ENCODE peak calls at places on chromosomes 5 and 9, in four cellular contexts. One of them, this sample, is unnamed.

GRCh38 chr5:125179617-125180016 is 433.2 kb upstream of the ZNF608 start:
- DNase-seq in brain microvascular endothelial cell: no peak
- DNase-seq in BE2C: no peak
- DNase-seq in ovary: no peak
- DNase-seq in this sample: no peak

GRCh38 chr5:134041570-134042411 is 37.0 kb upstream of the VDAC1 start:
- DNase-seq in brain microvascular endothelial cell: no peak
- DNase-seq in BE2C: no peak
- DNase-seq in ovary: no peak
- DNase-seq in this sample: no peak

GRCh38 chr5:151081426-151082273 is 816 bp upstream of the TNIP1 start:
- DNase-seq in brain microvascular endothelial cell: peak; percentile 50
- DNase-seq in BE2C: no peak
- DNase-seq in ovary: no peak
- DNase-seq in this sample: no peak

GRCh38 chr5:151886741-151887261 is 37.9 kb downstream of the GLRA1 start:
- DNase-seq in brain microvascular endothelial cell: no peak
- DNase-seq in BE2C: no peak
- DNase-seq in ovary: no peak
- DNase-seq in this sample: no peak

GRCh38 chr5:181243521-181244307 is at the start of gene RACK1:
- DNase-seq in brain microvascular endothelial cell: peak; percentile 88
- DNase-seq in BE2C: peak; percentile 90
- DNase-seq in ovary: peak; percentile 85
- DNase-seq in this sample: peak; percentile 89

GRCh38 chr5:157100140-157100679 is 8.6 kb downstream of the HAVCR2 start:
- DNase-seq in brain microvascular endothelial cell: peak; percentile 4
- DNase-seq in BE2C: no peak
- DNase-seq in ovary: no peak
- DNase-seq in this sample: no peak

GRCh38 chr5:124704594-124705284 is 41.7 kb downstream of the ZNF608 start:
- DNase-seq in brain microvascular endothelial cell: no peak
- DNase-seq in BE2C: no peak
- DNase-seq in ovary: no peak
- DNase-seq in this sample: no peak

GRCh38 chr9:128203024-128203841 is at the start of gene DNM1:
- DNase-seq in brain microvascular endothelial cell: no peak
- DNase-seq in BE2C: peak; percentile 83
- DNase-seq in ovary: peak; percentile 55
- DNase-seq in this sample: no peak

GRCh38 chr9:91127653-91128052 is 234.1 kb downstream of the AUH start:
- DNase-seq in brain microvascular endothelial cell: no peak
- DNase-seq in BE2C: no peak
- DNase-seq in ovary: no peak
- DNase-seq in this sample: no peak

GRCh38 chr9:133540336-133541025 is 6.0 kb downstream of the ADAMTSL2 start:
- DNase-seq in brain microvascular endothelial cell: no peak
- DNase-seq in BE2C: no peak
- DNase-seq in ovary: no peak
- DNase-seq in this sample: no peak

GRCh38 chr5:155530046-155530445 is 516.5 kb downstream of the KIF4B start:
- DNase-seq in brain microvascular endothelial cell: no peak
- DNase-seq in BE2C: no peak
- DNase-seq in ovary: no peak
- DNase-seq in this sample: no peak

GRCh38 chr5:17248999-17249634 is 31.7 kb downstream of the BASP1 start:
- DNase-seq in brain microvascular endothelial cell: peak; percentile 97
- DNase-seq in BE2C: no peak
- DNase-seq in ovary: no peak
- DNase-seq in this sample: peak; percentile 15
- TF ChIP-seq CTCF in brain microvascular endothelial cell: peak; percentile 27
- TF ChIP-seq CTCF in BE2C: no peak
- TF ChIP-seq CTCF in ovary: no peak
- TF ChIP-seq CTCF in this sample: no peak

GRCh38 chr5:132218321-132218720 is 9.3 kb downstream of the P4HA2 start:
- DNase-seq in brain microvascular endothelial cell: no peak
- DNase-seq in BE2C: no peak
- DNase-seq in ovary: no peak
- DNase-seq in this sample: no peak

GRCh38 chr5:132213666-132214065 is 14.0 kb downstream of the P4HA2 start:
- DNase-seq in brain microvascular endothelial cell: no peak
- DNase-seq in BE2C: no peak
- DNase-seq in ovary: no peak
- DNase-seq in this sample: no peak

GRCh38 chr5:132214491-132214890 is 13.2 kb downstream of the P4HA2 start:
- DNase-seq in brain microvascular endothelial cell: no peak
- DNase-seq in BE2C: no peak
- DNase-seq in ovary: no peak
- DNase-seq in this sample: no peak

GRCh38 chr5:132211787-132212186 is 15.9 kb downstream of the P4HA2 start:
- DNase-seq in brain microvascular endothelial cell: no peak
- DNase-seq in BE2C: no peak
- DNase-seq in ovary: no peak
- DNase-seq in this sample: no peak

GRCh38 chr5:132215329-132215728 is 12.3 kb downstream of the P4HA2 start:
- DNase-seq in brain microvascular endothelial cell: peak; percentile 98
- DNase-seq in BE2C: peak; percentile 89
- DNase-seq in ovary: peak; percentile 90
- DNase-seq in this sample: peak; percentile 88
- H3K4me3 ChIP-seq in brain microvascular endothelial cell: no peak overlapping the region
- H3K4me3 ChIP-seq in BE2C: no peak overlapping the region
- H3K4me3 ChIP-seq in ovary: no peak overlapping the region
- H3K4me3 ChIP-seq in this sample: no peak overlapping the region

GRCh38 chr9:110180386-110180712 is 27.6 kb downstream of the C9orf152 start:
- DNase-seq in brain microvascular endothelial cell: no peak
- DNase-seq in BE2C: no peak
- DNase-seq in ovary: no peak
- DNase-seq in this sample: no peak

GRCh38 chr9:110185806-110186205 is 22.2 kb downstream of the C9orf152 start:
- DNase-seq in brain microvascular endothelial cell: no peak
- DNase-seq in BE2C: no peak
- DNase-seq in ovary: no peak
- DNase-seq in this sample: no peak

GRCh38 chr9:110180713-110181434 is 27.1 kb downstream of the C9orf152 start:
- DNase-seq in brain microvascular endothelial cell: peak; percentile 60
- DNase-seq in BE2C: no peak
- DNase-seq in ovary: peak; percentile 26
- DNase-seq in this sample: no peak

GRCh38 chr9:110186254-110186653 is 21.7 kb downstream of the C9orf152 start:
- DNase-seq in brain microvascular endothelial cell: no peak
- DNase-seq in BE2C: no peak
- DNase-seq in ovary: no peak
- DNase-seq in this sample: no peak

GRCh38 chr9:110183208-110184145 is 24.5 kb downstream of the C9orf152 start:
- DNase-seq in brain microvascular endothelial cell: peak; percentile 55
- DNase-seq in BE2C: peak; percentile 70
- DNase-seq in ovary: peak; percentile 70
- DNase-seq in this sample: no peak
- TF ChIP-seq CTCF in brain microvascular endothelial cell: peak; percentile 78
- TF ChIP-seq CTCF in BE2C: peak; percentile 83
- TF ChIP-seq CTCF in ovary: peak; percentile 38
- TF ChIP-seq CTCF in this sample: peak; percentile 54

GRCh38 chr5:38888023-38888422 is 42.2 kb downstream of the OSMR start:
- DNase-seq in brain microvascular endothelial cell: no peak
- DNase-seq in BE2C: peak; percentile 37
- DNase-seq in ovary: no peak
- DNase-seq in this sample: no peak
- H3K4me3 ChIP-seq in brain microvascular endothelial cell: no peak overlapping the region
- H3K4me3 ChIP-seq in BE2C: no peak overlapping the region
- H3K4me3 ChIP-seq in ovary: no peak overlapping the region
- H3K4me3 ChIP-seq in this sample: no peak overlapping the region

GRCh38 chr9:37329576-37329975 is 92.9 kb upstream of the GRHPR start:
- DNase-seq in brain microvascular endothelial cell: peak; percentile 15
- DNase-seq in BE2C: peak; percentile 25
- DNase-seq in ovary: no peak
- DNase-seq in this sample: no peak
- TF ChIP-seq CTCF in brain microvascular endothelial cell: peak; percentile 62
- TF ChIP-seq CTCF in BE2C: peak; percentile 80
- TF ChIP-seq CTCF in ovary: no peak
- TF ChIP-seq CTCF in this sample: no peak

GRCh38 chr9:18490591-18491370 is 16.8 kb downstream of the ADAMTSL1 start:
- DNase-seq in brain microvascular endothelial cell: peak; percentile 99
- DNase-seq in BE2C: no peak
- DNase-seq in ovary: peak; percentile 40
- DNase-seq in this sample: peak; percentile 18
- H3K4me3 ChIP-seq in brain microvascular endothelial cell: no peak overlapping the region
- H3K4me3 ChIP-seq in BE2C: no peak overlapping the region
- H3K4me3 ChIP-seq in ovary: no peak overlapping the region
- H3K4me3 ChIP-seq in this sample: no peak overlapping the region

DNA sequence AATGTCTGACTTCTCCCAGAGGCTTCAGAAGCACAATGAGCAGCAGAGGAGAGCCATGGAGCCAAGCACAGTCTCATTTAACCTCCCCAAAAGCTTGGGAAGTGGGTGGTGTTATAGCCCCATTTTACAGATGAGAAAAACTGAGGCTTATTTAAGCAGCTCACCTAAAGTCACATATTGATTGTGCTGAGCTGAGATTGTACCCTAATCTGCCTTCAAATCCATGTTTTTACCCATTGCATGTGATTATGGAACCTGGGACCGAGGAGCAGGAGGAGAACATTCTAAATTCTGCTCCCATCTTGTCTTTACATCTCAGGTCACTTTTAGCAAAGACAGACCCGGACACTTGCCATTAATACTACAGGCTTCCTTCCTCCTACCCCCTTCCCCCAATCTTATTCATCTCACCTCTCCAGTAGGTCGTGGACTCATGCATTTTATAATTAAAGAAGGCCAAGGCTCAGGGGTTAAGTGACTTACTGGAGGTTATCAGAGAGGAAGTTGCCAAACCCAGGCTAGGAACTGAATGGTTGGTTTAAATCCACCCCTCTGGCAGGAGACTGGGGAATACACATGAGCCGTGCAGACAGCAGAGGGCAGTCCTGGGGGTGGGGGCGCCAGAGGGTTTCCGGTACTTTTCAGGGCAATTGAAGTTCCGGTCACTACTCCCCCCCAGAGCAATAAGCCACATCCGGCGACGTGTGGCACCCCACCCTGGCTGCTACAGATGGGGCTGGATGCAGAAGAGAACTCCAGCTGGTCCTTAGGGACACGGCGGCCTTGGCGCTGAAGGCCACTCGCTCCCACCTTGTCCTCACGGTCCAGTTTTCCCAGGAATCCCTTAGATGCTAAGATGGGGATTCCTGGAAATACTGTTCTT is 51.0 kb upstream of the IL17B start:
- DNase-seq in brain microvascular endothelial cell: no peak
- DNase-seq in BE2C: no peak
- DNase-seq in ovary: peak; percentile 76
- DNase-seq in this sample: no peak
- TF ChIP-seq CTCF in brain microvascular endothelial cell: peak; percentile 57
- TF ChIP-seq CTCF in BE2C: peak; percentile 32
- TF ChIP-seq CTCF in ovary: no peak
- TF ChIP-seq CTCF in this sample: no peak

GRCh38 chr5:79133121-79133656 is 21.6 kb downstream of the BHMT start:
- DNase-seq in brain microvascular endothelial cell: no peak
- DNase-seq in BE2C: no peak
- DNase-seq in ovary: no peak
- DNase-seq in this sample: no peak
- H3K4me3 ChIP-seq in brain microvascular endothelial cell: peak overlapping the region; percentile 38
- H3K4me3 ChIP-seq in BE2C: peak overlapping the region; percentile 29
- H3K4me3 ChIP-seq in ovary: peak overlapping the region; percentile 22
- H3K4me3 ChIP-seq in this sample: peak overlapping the region; percentile 34

GRCh38 chr5:136028782-136029742 is at the start of gene TGFBI:
- DNase-seq in brain microvascular endothelial cell: no peak
- DNase-seq in BE2C: no peak
- DNase-seq in ovary: peak; percentile 65
- DNase-seq in this sample: no peak
- TF ChIP-seq CTCF in brain microvascular endothelial cell: peak; percentile 16
- TF ChIP-seq CTCF in BE2C: no peak
- TF ChIP-seq CTCF in ovary: no peak
- TF ChIP-seq CTCF in this sample: no peak